ENCODE peak calls at places on chromosomes 4 and X, in six cellular contexts. M, D, Z, S, N and Q are unnamed samples.

GRCh38 chrX:9163153-9163790 is 129.3 kb upstream of the FAM9B start:
- DNase-seq in D (no peak), S (no peak), M (no peak), N (no peak), Z (no peak), Q (no peak)

GRCh38 chrX:155888139-155888538 is 7.0 kb downstream of the VAMP7 start:
- DNase-seq in S (peak), M (no peak), Z (no peak), D (no peak), N (no peak), Q (peak)

GRCh38 chrX:119647552-119648420 is 41.6 kb upstream of the NKRF start:
- DNase-seq in D (no peak), S (no peak), Z (no peak), M (no peak), N (no peak), Q (no peak)

GRCh38 chr4:185421366-185422124 is 4.2 kb downstream of the UFSP2 start:
- DNase-seq in M (no peak), D (no peak), N (no peak), S (no peak), Z (no peak), Q (no peak)

GRCh38 chr4:171813195-171813955 is at the start of gene GALNTL6:
- DNase-seq in Z (no peak), M (peak), D (no peak), S (no peak), N (no peak), Q (peak)

GRCh38 chrX:101029665-101030064 is 22.2 kb downstream of the TRMT2B start:
- DNase-seq in S (no peak), M (no peak), D (no peak), N (no peak), Z (no peak), Q (no peak)

GRCh38 chr4:67393699-67394281 is 151.5 kb downstream of the CENPC start:
- DNase-seq in N (no peak), S (peak), D (no peak), M (no peak), Z (no peak), Q (peak)

GRCh38 chr4:61202100-61202637 is 2.0 kb downstream of the ADGRL3 start:
- DNase-seq in D (no peak), S (no peak), M (peak), Z (no peak), N (peak), Q (no peak)

GRCh38 chr4:78926825-78927224 is 12.4 kb downstream of the PAQR3 start:
- DNase-seq in N (no peak), M (no peak), D (no peak), Z (no peak), S (no peak), Q (peak)

GRCh38 chr4:74640111-74640903 is 154.0 kb downstream of the BTC start:
- DNase-seq in S (no peak), D (no peak), Z (no peak), M (no peak), N (no peak), Q (no peak)

GRCh38 chr4:10590896-10591295 is 93.7 kb downstream of the CLNK start:
- DNase-seq in N (no peak), Z (no peak), M (no peak), D (no peak), S (no peak), Q (no peak)

GRCh38 chrX:19046343-19047215 is 62.7 kb upstream of the PHKA2 start:
- DNase-seq in M (no peak), D (no peak), S (no peak), N (no peak), Z (no peak), Q (peak)

GRCh38 chr4:48269861-48270515 is 350 bp upstream of the TEC start:
- DNase-seq in S (peak), Z (peak), N (peak), M (peak), D (peak), Q (peak)

GRCh38 chr4:2289311-2289954 is 27.5 kb upstream of the MXD4 start:
- DNase-seq in D (no peak), N (no peak), S (no peak), M (no peak), Z (no peak), Q (no peak)

GRCh38 chr4:113410686-113411085 is 350.9 kb downstream of the CAMK2D start:
- DNase-seq in S (no peak), Z (no peak), D (no peak), N (no peak), M (no peak), Q (no peak)

GRCh38 chr4:16496501-16496900 is 270.2 kb upstream of the TAPT1 start:
- DNase-seq in D (no peak), Z (no peak), M (peak), N (no peak), S (no peak), Q (no peak)

GRCh38 chrX:154411322-154411980 is at the start of gene TAFAZZIN:
- DNase-seq in M (peak), D (peak), Z (peak), S (peak), N (peak), Q (peak)

GRCh38 chrX:13803116-13803515 is 13.8 kb downstream of the GPM6B start:
- DNase-seq in M (no peak), N (no peak), S (no peak), D (no peak), Z (no peak), Q (no peak)

GRCh38 chr4:15906024-15906443 is 32.5 kb downstream of the FGFBP1 start:
- DNase-seq in S (no peak), N (no peak), M (peak), Z (no peak), D (peak), Q (no peak)

GRCh38 chr4:108619372-108620100 is 840 bp upstream of the RPL34 start:
- DNase-seq in Z (no peak), D (no peak), S (no peak), N (no peak), M (no peak), Q (no peak)

GRCh38 chrX:8726031-8726652 is 5.8 kb downstream of the ANOS1 start:
- DNase-seq in S (no peak), D (no peak), M (no peak), Z (no peak), N (no peak), Q (no peak)

GRCh38 chrX:130120321-130120731 is 10.0 kb upstream of the ELF4 start:
- DNase-seq in M (no peak), D (no peak), Z (no peak), N (no peak), S (no peak), Q (peak)

GRCh38 chr4:163447481-163447880 is 26.1 kb downstream of the TKTL2 start:
- DNase-seq in N (no peak), M (no peak), S (no peak), Z (no peak), D (no peak), Q (no peak)

GRCh38 chr4:35167385-35167784 is 1076.9 kb downstream of the ARAP2 start:
- DNase-seq in N (no peak), S (no peak), M (no peak), D (no peak), Z (no peak), Q (no peak)

GRCh38 chr4:45939056-45939455 is 184.8 kb downstream of the GABRG1 start:
- DNase-seq in M (no peak), Z (no peak), D (no peak), S (no peak), N (no peak), Q (no peak)

GRCh38 chrX:1453951-1454785 is 1.5 kb upstream of the ASMTL start:
- DNase-seq in M (peak), D (peak), S (no peak), Z (no peak), N (no peak), Q (peak)

GRCh38 chr4:4981427-4981826 is 37.8 kb downstream of the CYTL1 start:
- DNase-seq in N (no peak), S (no peak), D (no peak), M (no peak), Z (no peak), Q (no peak)

GRCh38 chrX:109793191-109793590 is 60.1 kb upstream of the ACSL4 start:
- DNase-seq in N (no peak), M (no peak), D (no peak), S (no peak), Z (no peak), Q (no peak)